ENCODE peak calls at places on chromosomes 5 and 9, in nine cellular contexts. Z is cardiac fibroblast; S is AG04450; P is effector memory CD4-positive, alpha-beta T cell; V is psoas muscle; M is spleen; K is heart left ventricle; O is HCT116; R is Peyer's patch. G is an unnamed sample.

GRCh38 chr5:83124593-83124992 is 47.2 kb downstream of the XRCC4 start:
- DNase-seq in Z (no peak), S (no peak), P (no peak), V (no peak), M (no peak), K (no peak), O (no peak), R (no peak), G (no peak)

GRCh38 chr5:39437469-39437868 is 12.7 kb upstream of the DAB2 start:
- DNase-seq in Z (no peak), S (no peak), P (no peak), V (no peak), M (no peak), K (no peak), O (no peak), R (peak; percentile 69), G (no peak)

GRCh38 chr5:178544166-178544834 is 45.9 kb downstream of the COL23A1 start:
- DNase-seq in Z (no peak), S (no peak), P (no peak), V (no peak), M (peak; percentile 56), K (peak; percentile 82), O (no peak), R (no peak), G (no peak)

GRCh38 chr5:124592891-124593290 is 153.5 kb downstream of the ZNF608 start:
- DNase-seq in Z (no peak), S (no peak), P (no peak), V (no peak), M (no peak), K (no peak), O (no peak), R (no peak), G (no peak)

GRCh38 chr9:92808726-92809451 is 44.3 kb upstream of the BICD2 start:
- DNase-seq in Z (peak; percentile 78), S (peak; percentile 44), P (no peak), V (peak; percentile 75), M (peak; percentile 87), K (peak; percentile 82), O (peak; percentile 68), R (peak; percentile 76), G (peak; percentile 41)

GRCh38 chr5:82183828-82184227 is 94.3 kb downstream of the RPS23 start:
- DNase-seq in Z (peak; percentile 59), S (no peak), P (no peak), V (no peak), M (no peak), K (no peak), O (no peak), R (no peak), G (peak; percentile 38)

GRCh38 chr9:134551176-134551575 is 90.4 kb upstream of the COL5A1 start:
- DNase-seq in Z (no peak), S (no peak), P (no peak), V (no peak), M (peak; percentile 55), K (no peak), O (no peak), R (no peak), G (no peak)

GRCh38 chr9:93224591-93224990 is 40.7 kb downstream of the WNK2 start:
- DNase-seq in Z (no peak), S (no peak), P (no peak), V (no peak), M (no peak), K (no peak), O (peak; percentile 7), R (no peak), G (no peak)

GRCh38 chr9:84442712-84443111 is 102.2 kb upstream of the SLC28A3 start:
- DNase-seq in Z (no peak), S (no peak), P (no peak), V (no peak), M (no peak), K (no peak), O (no peak), R (no peak), G (no peak)

GRCh38 chr5:61995486-61995885 is 310.5 kb upstream of the KIF2A start:
- DNase-seq in Z (no peak), S (no peak), P (no peak), V (no peak), M (no peak), K (no peak), O (no peak), R (no peak), G (no peak)

GRCh38 chr9:104931256-104931655 is 3.3 kb upstream of the ABCA1 start:
- DNase-seq in Z (no peak), S (no peak), P (no peak), V (no peak), M (no peak), K (no peak), O (no peak), R (no peak), G (no peak)

GRCh38 chr5:143374496-143375217 is 28.8 kb downstream of the NR3C1 start:
- DNase-seq in Z (no peak), S (no peak), P (no peak), V (no peak), M (no peak), K (no peak), O (no peak), R (no peak), G (no peak)

GRCh38 chr5:157182143-157182757 is 1.6 kb downstream of the ITK start:
- DNase-seq in Z (no peak), S (no peak), P (no peak), V (no peak), M (no peak), K (no peak), O (no peak), R (no peak), G (no peak)

GRCh38 chr9:99819123-99819483 is 2.6 kb upstream of the NR4A3 start:
- DNase-seq in Z (no peak), S (peak; percentile 78), P (no peak), V (no peak), M (no peak), K (no peak), O (no peak), R (no peak), G (no peak)

GRCh38 chr9:69218166-69218565 is 44.1 kb downstream of the TJP2 start:
- DNase-seq in Z (no peak), S (no peak), P (no peak), V (no peak), M (no peak), K (no peak), O (no peak), R (no peak), G (no peak)

GRCh38 chr9:135308809-135309762 is 170.5 kb upstream of the PPP1R26 start:
- DNase-seq in Z (no peak), S (no peak), P (no peak), V (no peak), M (peak; percentile 61), K (no peak), O (no peak), R (no peak), G (no peak)

GRCh38 chr5:133381041-133381440 is 231.3 kb downstream of the FSTL4 start:
- DNase-seq in Z (no peak), S (no peak), P (no peak), V (no peak), M (no peak), K (no peak), O (no peak), R (no peak), G (no peak)

GRCh38 chr9:90476058-90476457 is 166.6 kb downstream of the DIRAS2 start:
- DNase-seq in Z (no peak), S (no peak), P (no peak), V (no peak), M (no peak), K (no peak), O (no peak), R (no peak), G (no peak)
- H3K4me3 ChIP-seq in Z (no peak overlapping the region), S (no peak overlapping the region), P (no peak overlapping the region), V (no peak overlapping the region), M (no peak overlapping the region), K (no peak overlapping the region), O (no peak overlapping the region), R (no peak overlapping the region), G (no peak overlapping the region)

DNA sequence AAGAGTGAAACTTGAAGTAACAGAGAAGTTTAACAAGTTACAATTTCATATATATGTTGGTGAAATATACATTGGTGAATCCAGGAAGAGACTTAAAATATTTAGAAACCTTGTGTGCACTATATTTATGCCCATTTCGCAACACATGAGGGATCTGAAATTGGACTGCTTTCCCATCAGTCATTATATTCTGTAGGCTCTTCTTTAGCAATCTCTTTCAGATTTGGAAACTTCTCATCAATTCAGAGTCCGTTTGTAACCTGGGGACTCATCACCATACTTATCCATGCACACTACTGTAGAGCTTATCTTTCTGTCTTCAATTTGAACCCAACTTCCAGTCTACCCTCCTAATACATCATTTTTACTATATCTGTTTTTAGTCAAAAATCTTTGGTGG is 2.2 kb downstream of the ITGA1 start:
- DNase-seq in Z (no peak), S (no peak), P (no peak), V (no peak), M (no peak), K (no peak), O (no peak), R (no peak), G (no peak)
- H3K4me3 ChIP-seq in Z (no peak overlapping the region), S (peak overlapping the region; percentile 77), P (no peak overlapping the region), V (peak overlapping the region; percentile 79), M (peak overlapping the region; percentile 57), K (peak overlapping the region; percentile 78), O (no peak overlapping the region), R (no peak overlapping the region), G (no peak overlapping the region)

DNA sequence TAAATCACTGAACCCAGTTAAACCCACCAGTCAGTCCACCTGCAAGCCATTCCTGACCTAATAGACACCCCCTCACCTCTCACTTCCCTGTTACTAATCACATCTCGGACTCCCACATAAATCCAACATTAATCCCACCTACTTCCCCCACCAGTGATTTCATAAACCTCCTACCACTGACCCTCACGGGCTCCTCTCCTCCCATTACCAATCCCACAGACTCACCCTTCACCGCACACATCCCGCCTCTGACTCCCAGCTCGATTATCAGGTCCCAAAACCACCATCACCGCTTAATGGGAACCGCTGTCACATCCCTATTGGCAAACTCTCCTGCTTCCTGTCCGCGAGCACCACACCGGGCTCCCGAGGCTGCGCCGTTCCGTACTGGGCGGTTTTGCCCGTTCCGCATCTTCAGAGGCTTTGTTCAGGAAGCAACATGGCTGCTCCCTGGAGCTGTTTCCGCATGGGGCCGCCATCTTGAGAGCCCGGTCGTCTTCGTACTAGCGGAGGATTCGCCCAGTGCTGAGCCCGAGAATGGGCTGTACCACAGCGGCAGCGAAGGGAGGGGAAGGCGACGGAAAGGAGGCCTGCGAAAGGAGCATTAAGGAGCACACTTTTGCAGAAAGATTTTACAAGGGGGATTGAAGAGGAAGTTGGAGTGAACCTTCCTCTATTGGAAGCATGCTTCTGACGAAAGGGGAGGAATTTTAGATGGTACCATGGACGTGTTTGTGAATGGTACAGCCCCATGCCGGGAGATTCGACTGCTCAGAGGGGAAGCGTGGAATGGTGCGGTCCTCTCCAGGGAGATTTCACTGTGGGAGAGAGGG is at the start of gene ZNF300:
- DNase-seq in Z (peak; percentile 97), S (peak; percentile 88), P (no peak), V (peak; percentile 84), M (peak; percentile 89), K (peak; percentile 89), O (no peak), R (peak; percentile 88), G (peak; percentile 85)
- H3K4me3 ChIP-seq in Z (peak within 1 kb of the TSS; percentile 70), S (peak within 1 kb of the TSS; percentile 90), P (peak within 1 kb of the TSS; percentile 33), V (peak within 1 kb of the TSS; percentile 62), M (peak within 1 kb of the TSS; percentile 37), K (peak within 1 kb of the TSS; percentile 71), O (no peak within 1 kb of the TSS), R (peak within 1 kb of the TSS; percentile 27), G (peak within 1 kb of the TSS; percentile 70)

DNA sequence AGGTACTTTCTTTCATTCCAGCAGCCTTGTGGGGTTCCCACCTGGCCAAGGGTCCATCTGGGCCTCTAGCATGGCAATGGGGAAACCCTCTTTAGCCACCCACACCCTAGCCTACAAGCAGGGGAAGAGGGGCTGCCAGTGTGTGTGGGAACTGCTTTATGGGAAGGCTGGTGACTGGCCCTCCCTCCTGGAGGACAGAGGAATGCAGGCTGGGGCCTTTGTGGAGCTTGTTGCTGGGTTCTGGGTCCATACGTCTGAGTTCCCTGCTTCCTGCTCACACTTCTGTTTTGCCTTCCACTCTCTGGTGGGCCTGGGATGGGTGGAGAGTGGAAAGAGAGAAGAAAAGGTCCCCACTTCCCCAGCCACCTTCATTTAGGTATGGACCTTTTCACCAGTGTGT is 14.9 kb upstream of the PITX1 start:
- DNase-seq in Z (no peak), S (no peak), P (no peak), V (no peak), M (no peak), K (peak; percentile 31), O (no peak), R (no peak), G (no peak)
- H3K4me3 ChIP-seq in Z (no peak overlapping the region), S (no peak overlapping the region), P (no peak overlapping the region), V (no peak overlapping the region), M (no peak overlapping the region), K (no peak overlapping the region), O (no peak overlapping the region), R (no peak overlapping the region), G (no peak overlapping the region)

G was measured in skeletal muscle cell.